ENCODE peak calls at places on chromosomes 2 and 18, in four cellular contexts. One of them, this sample, is unnamed.

GRCh38 chr2:219561179-219562048 is 9.9 kb downstream of the OBSL1 start:
- DNase-seq in lower lobe of right lung: no peak
- DNase-seq in stomach: no peak
- DNase-seq in astrocyte of the spinal cord: no peak
- DNase-seq in this sample: no peak

GRCh38 chr2:216691210-216691741 is 4.1 kb downstream of the IGFBP5 start:
- DNase-seq in stomach: peak; percentile 75
- DNase-seq in lower lobe of right lung: peak; percentile 72
- DNase-seq in astrocyte of the spinal cord: peak; percentile 72
- DNase-seq in this sample: peak; percentile 60

GRCh38 chr18:63936156-63936931 is 12.8 kb upstream of the HMSD start:
- DNase-seq in astrocyte of the spinal cord: peak; percentile 46
- DNase-seq in lower lobe of right lung: peak; percentile 92
- DNase-seq in stomach: peak; percentile 82
- DNase-seq in this sample: peak; percentile 72

GRCh38 chr2:46470114-46470628 is 9.2 kb upstream of the TMEM247 start:
- DNase-seq in lower lobe of right lung: no peak
- DNase-seq in stomach: no peak
- DNase-seq in astrocyte of the spinal cord: no peak
- DNase-seq in this sample: no peak

GRCh38 chr18:34631071-34631470 is 79.0 kb upstream of the DTNA start:
- DNase-seq in stomach: no peak
- DNase-seq in lower lobe of right lung: no peak
- DNase-seq in astrocyte of the spinal cord: no peak
- DNase-seq in this sample: no peak

GRCh38 chr2:204108301-204108700 is 171.7 kb downstream of the ICOS start:
- DNase-seq in stomach: no peak
- DNase-seq in lower lobe of right lung: no peak
- DNase-seq in astrocyte of the spinal cord: peak; percentile 5
- DNase-seq in this sample: no peak

GRCh38 chr2:44120428-44120827 is 48.2 kb upstream of the PPM1B start:
- DNase-seq in lower lobe of right lung: no peak
- DNase-seq in astrocyte of the spinal cord: peak; percentile 89
- DNase-seq in stomach: no peak
- DNase-seq in this sample: peak; percentile 92

GRCh38 chr2:239777219-239777618 is 247.9 kb downstream of the NDUFA10 start:
- DNase-seq in lower lobe of right lung: no peak
- DNase-seq in astrocyte of the spinal cord: no peak
- DNase-seq in stomach: peak; percentile 17
- DNase-seq in this sample: no peak

GRCh38 chr2:236833501-236834186 is 252.0 kb upstream of the COPS8 start:
- DNase-seq in stomach: no peak
- DNase-seq in lower lobe of right lung: no peak
- DNase-seq in astrocyte of the spinal cord: peak; percentile 26
- DNase-seq in this sample: no peak

GRCh38 chr2:30026091-30027055 is 105.0 kb upstream of the ALK start:
- DNase-seq in stomach: peak; percentile 43
- DNase-seq in lower lobe of right lung: no peak
- DNase-seq in astrocyte of the spinal cord: peak; percentile 24
- DNase-seq in this sample: peak; percentile 88

GRCh38 chr2:217625475-217626245 is 377.1 kb downstream of the TNS1 start:
- DNase-seq in stomach: no peak
- DNase-seq in lower lobe of right lung: no peak
- DNase-seq in astrocyte of the spinal cord: peak; percentile 6
- DNase-seq in this sample: peak; percentile 47

GRCh38 chr2:181471783-181472182 is 14.6 kb downstream of the ITGA4 start:
- DNase-seq in stomach: no peak
- DNase-seq in astrocyte of the spinal cord: peak; percentile 20
- DNase-seq in lower lobe of right lung: no peak
- DNase-seq in this sample: no peak

GRCh38 chr2:172429351-172429968 is 2.1 kb downstream of the ITGA6 start:
- DNase-seq in lower lobe of right lung: no peak
- DNase-seq in astrocyte of the spinal cord: peak; percentile 42
- DNase-seq in stomach: no peak
- DNase-seq in this sample: peak; percentile 33

GRCh38 chr2:126399001-126399400 is 257.0 kb upstream of the GYPC start:
- DNase-seq in stomach: no peak
- DNase-seq in lower lobe of right lung: no peak
- DNase-seq in astrocyte of the spinal cord: no peak
- DNase-seq in this sample: no peak

GRCh38 chr2:53896864-53897263 is 37.1 kb upstream of the GPR75 start:
- DNase-seq in stomach: no peak
- DNase-seq in astrocyte of the spinal cord: peak; percentile 51
- DNase-seq in lower lobe of right lung: no peak
- DNase-seq in this sample: peak; percentile 55

GRCh38 chr2:134722728-134723127 is 3.9 kb upstream of the TMEM163 start:
- DNase-seq in astrocyte of the spinal cord: no peak
- DNase-seq in stomach: no peak
- DNase-seq in lower lobe of right lung: no peak
- DNase-seq in this sample: no peak
- TF ChIP-seq CTCF in astrocyte of the spinal cord: peak; percentile 25
- TF ChIP-seq CTCF in stomach: no peak
- TF ChIP-seq CTCF in lower lobe of right lung: no peak
- TF ChIP-seq CTCF in this sample: peak; percentile 65

GRCh38 chr2:131146749-131147148 is 41.6 kb downstream of the PLEKHB2 start:
- DNase-seq in stomach: no peak
- DNase-seq in astrocyte of the spinal cord: no peak
- DNase-seq in lower lobe of right lung: no peak
- DNase-seq in this sample: no peak

GRCh38 chr2:131145040-131145439 is 39.9 kb downstream of the PLEKHB2 start:
- DNase-seq in stomach: no peak
- DNase-seq in astrocyte of the spinal cord: no peak
- DNase-seq in lower lobe of right lung: no peak
- DNase-seq in this sample: no peak

GRCh38 chr2:131146255-131146654 is 41.1 kb downstream of the PLEKHB2 start:
- DNase-seq in astrocyte of the spinal cord: no peak
- DNase-seq in lower lobe of right lung: no peak
- DNase-seq in stomach: no peak
- DNase-seq in this sample: no peak

GRCh38 chr2:131151398-131151797 is 46.3 kb downstream of the PLEKHB2 start:
- DNase-seq in stomach: no peak
- DNase-seq in astrocyte of the spinal cord: no peak
- DNase-seq in lower lobe of right lung: no peak
- DNase-seq in this sample: no peak

GRCh38 chr2:131148426-131148825 is 43.3 kb downstream of the PLEKHB2 start:
- DNase-seq in stomach: no peak
- DNase-seq in astrocyte of the spinal cord: no peak
- DNase-seq in lower lobe of right lung: no peak
- DNase-seq in this sample: no peak
- TF ChIP-seq CTCF in stomach: no peak
- TF ChIP-seq CTCF in astrocyte of the spinal cord: no peak
- TF ChIP-seq CTCF in lower lobe of right lung: no peak
- TF ChIP-seq CTCF in this sample: no peak

DNA sequence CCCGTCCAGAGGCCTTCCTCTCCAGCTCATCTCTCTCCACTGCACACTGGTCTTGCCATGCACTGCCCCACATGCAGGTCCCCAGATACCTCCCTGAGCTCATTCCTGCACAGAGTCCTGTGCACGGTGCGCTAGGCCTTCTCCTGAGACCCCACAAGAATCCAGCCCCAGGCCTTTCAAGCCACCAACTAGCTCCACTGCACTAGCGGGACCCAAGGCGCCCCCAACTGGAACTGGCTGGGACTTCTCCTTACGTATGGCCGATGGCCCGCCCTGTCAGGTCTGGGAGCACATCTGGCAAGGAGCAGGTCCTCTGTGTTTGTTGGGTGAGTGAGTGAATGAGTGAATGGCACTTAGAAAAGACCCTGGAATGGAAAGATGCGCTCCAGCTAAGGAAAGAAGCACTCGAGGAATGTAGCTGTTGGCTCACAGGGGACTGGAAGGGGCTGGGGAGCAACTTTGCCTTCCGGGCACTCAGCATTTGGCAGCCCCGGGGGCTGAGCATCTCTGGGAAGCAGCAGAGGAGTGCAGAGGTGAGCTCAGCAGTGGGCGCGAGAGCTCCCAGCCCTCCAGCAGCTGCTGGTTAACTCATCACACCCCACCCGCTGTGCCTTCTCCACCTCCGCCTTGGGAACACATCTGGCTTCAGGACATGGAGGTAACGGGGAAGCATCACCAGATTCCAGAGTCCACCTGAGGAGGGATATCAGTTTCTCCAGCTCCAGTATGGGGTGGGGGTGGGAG is 223.1 kb downstream of the GLI2 start:
- DNase-seq in stomach: no peak
- DNase-seq in lower lobe of right lung: no peak
- DNase-seq in astrocyte of the spinal cord: peak; percentile 9
- DNase-seq in this sample: no peak
- TF ChIP-seq CTCF in stomach: no peak
- TF ChIP-seq CTCF in lower lobe of right lung: no peak
- TF ChIP-seq CTCF in astrocyte of the spinal cord: peak; percentile 46
- TF ChIP-seq CTCF in this sample: peak; percentile 68

GRCh38 chr18:21834301-21834660 is 93.7 kb downstream of the MIB1 start:
- DNase-seq in stomach: no peak
- DNase-seq in astrocyte of the spinal cord: no peak
- DNase-seq in lower lobe of right lung: no peak
- DNase-seq in this sample: no peak
- TF ChIP-seq CTCF in stomach: no peak
- TF ChIP-seq CTCF in astrocyte of the spinal cord: no peak
- TF ChIP-seq CTCF in lower lobe of right lung: no peak
- TF ChIP-seq CTCF in this sample: no peak

DNA sequence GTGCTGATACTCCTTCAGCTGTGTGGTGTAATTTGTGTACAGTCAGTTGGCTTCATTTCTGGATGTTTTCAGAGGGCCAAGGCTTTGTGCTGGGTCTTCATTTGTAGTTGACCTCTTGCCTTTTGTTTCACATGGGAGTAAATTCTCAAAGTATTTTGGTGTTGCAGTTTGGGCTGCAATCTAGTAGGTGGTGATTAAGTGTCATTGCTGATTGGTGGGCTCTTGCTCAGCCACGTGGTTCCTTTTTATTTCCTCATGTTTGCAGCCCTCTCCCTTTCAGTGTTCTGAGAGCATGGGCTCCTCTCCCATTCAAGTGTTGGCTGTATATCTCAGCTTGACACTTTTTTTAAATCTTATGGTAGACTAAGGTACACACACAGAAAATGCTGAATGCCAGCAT is 96.8 kb downstream of the SNTG2 start:
- DNase-seq in lower lobe of right lung: no peak
- DNase-seq in astrocyte of the spinal cord: peak; percentile 22
- DNase-seq in stomach: no peak
- DNase-seq in this sample: peak; percentile 10
- TF ChIP-seq CTCF in lower lobe of right lung: no peak
- TF ChIP-seq CTCF in astrocyte of the spinal cord: no peak
- TF ChIP-seq CTCF in stomach: no peak
- TF ChIP-seq CTCF in this sample: peak; percentile 72

DNA sequence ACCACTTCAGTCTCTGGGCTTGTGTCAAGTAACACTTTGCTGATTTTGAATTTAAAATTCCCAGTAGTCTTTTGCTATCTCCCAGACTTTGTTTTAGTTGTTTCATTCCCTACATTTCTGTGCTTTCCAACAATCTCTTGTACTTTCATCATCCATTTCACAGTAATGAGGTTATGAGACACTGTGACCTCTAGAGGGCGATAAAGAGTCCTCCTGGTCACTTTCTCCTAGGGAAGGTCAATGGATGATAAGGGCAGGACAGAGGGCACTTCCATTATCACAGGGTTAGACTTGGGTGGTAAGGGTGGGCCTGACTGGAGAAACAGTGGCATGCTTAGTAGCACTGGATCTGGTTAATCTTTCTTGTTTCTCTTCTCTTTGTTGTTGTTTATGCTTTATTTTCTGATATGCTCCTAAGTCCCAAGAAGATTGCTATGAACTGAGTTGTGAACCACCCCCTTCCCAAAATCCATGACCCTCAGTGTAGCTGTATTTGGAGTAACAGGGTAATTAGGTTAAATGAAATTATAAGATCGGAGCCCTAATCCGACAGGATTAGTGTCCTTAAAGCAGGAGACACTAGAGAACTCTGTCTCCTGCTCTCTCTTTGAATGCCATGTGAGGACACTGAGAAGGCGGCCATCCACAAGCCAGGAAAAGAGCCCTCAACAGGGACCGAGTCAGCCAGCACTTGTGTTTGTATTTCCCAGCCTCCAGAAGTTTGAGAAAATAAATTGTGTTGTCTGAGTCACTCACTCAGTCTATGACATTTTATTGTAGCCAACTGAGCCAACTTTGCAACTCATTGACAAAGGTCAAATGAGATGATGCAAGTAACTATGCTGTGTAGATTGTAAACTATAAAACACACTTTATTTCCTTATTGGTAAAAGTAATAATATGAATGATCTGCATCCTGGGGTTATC is 779.2 kb downstream of the CNTNAP5 start:
- DNase-seq in lower lobe of right lung: no peak
- DNase-seq in astrocyte of the spinal cord: no peak
- DNase-seq in stomach: no peak
- DNase-seq in this sample: peak; percentile 9
- TF ChIP-seq CTCF in lower lobe of right lung: peak; percentile 56
- TF ChIP-seq CTCF in astrocyte of the spinal cord: peak; percentile 54
- TF ChIP-seq CTCF in stomach: no peak
- TF ChIP-seq CTCF in this sample: peak; percentile 73

DNA sequence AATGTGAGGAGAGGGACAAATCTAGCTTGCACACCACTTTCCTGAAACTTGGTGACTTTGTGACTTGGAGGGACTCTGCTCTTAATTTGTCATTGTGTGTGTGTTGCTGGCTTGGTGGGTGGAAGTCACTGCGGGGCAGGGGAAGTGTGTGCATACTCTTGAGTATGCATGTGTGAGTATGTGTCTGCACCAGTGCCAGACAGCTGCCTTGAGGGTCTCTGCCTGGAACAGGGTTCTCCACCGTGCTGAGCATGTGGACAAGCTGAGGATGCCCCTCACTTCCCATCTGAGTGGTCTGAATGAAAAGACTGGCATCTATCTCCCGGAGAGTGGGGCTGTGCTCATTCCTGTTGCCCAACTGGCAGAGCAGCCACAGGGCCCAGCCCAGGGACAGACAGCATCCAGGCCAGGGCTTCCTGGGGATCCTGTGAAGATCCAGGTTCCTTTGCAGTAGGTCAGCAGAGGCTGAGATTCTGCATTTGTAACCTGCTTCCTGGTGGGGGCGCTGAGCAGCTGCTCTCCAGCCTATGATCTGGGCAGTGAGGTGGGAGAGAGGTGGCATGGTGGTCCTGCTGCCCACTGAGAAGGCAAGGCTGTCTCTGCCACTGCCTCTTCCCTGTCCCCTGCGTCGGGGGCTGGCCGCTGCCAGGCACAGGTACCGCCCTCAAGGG is 138.9 kb upstream of the HAAO start:
- DNase-seq in stomach: no peak
- DNase-seq in lower lobe of right lung: no peak
- DNase-seq in astrocyte of the spinal cord: no peak
- DNase-seq in this sample: no peak
- TF ChIP-seq CTCF in stomach: no peak
- TF ChIP-seq CTCF in lower lobe of right lung: peak; percentile 16
- TF ChIP-seq CTCF in astrocyte of the spinal cord: peak; percentile 33
- TF ChIP-seq CTCF in this sample: peak; percentile 63

DNA sequence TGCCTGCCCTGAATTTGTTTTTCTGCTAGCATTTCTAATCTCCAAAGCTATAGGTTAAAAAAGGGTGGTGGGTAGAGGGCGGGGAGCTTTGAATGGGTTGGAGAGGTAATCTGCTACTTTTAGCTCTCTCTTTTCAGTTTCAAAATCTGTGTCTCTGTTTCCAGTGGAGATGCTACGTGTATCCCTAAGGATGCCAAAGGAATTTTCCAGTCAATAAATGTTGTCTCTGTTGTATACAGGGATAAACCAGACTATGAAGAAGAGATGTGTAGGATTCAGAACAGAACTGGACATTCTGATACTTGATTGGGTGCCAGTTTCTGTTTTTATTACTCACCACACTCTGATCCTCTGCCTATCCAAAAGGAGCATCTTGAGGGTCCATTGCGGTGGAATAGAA is 50.1 kb downstream of the TMEM178A start:
- DNase-seq in astrocyte of the spinal cord: no peak
- DNase-seq in stomach: no peak
- DNase-seq in lower lobe of right lung: no peak
- DNase-seq in this sample: no peak
- TF ChIP-seq CTCF in astrocyte of the spinal cord: no peak
- TF ChIP-seq CTCF in stomach: no peak
- TF ChIP-seq CTCF in lower lobe of right lung: no peak
- TF ChIP-seq CTCF in this sample: no peak

This sample was measured in HFFc6.